ENCODE peak calls at places on chromosomes 7 and 10, in nine cellular contexts. One of them, this sample, is unnamed.

GRCh38 chr7:100951888-100952560 is 2.7 kb downstream of the MUC3A start:
- DNase-seq in GM12865: no peak
- DNase-seq in fibroblast of lung: no peak
- DNase-seq in A549: no peak
- DNase-seq in MM.1S: no peak
- DNase-seq in cardiac muscle cell: no peak
- DNase-seq in kidney epithelial cell: no peak
- DNase-seq in colonic mucosa: no peak
- DNase-seq in hepatocyte: no peak
- DNase-seq in this sample: no peak

GRCh38 chr10:62047240-62047897 is 145.9 kb downstream of the ARID5B start:
- DNase-seq in GM12865: peak
- DNase-seq in fibroblast of lung: peak
- DNase-seq in A549: no peak
- DNase-seq in MM.1S: peak
- DNase-seq in cardiac muscle cell: no peak
- DNase-seq in kidney epithelial cell: no peak
- DNase-seq in colonic mucosa: no peak
- DNase-seq in hepatocyte: no peak
- DNase-seq in this sample: no peak

GRCh38 chr7:87479951-87480350 is 4.5 kb upstream of the ABCB4 start:
- DNase-seq in GM12865: no peak
- DNase-seq in fibroblast of lung: peak
- DNase-seq in A549: no peak
- DNase-seq in MM.1S: no peak
- DNase-seq in cardiac muscle cell: peak
- DNase-seq in kidney epithelial cell: no peak
- DNase-seq in colonic mucosa: no peak
- DNase-seq in hepatocyte: no peak
- DNase-seq in this sample: no peak

GRCh38 chr10:119469846-119470245 is 72.7 kb downstream of the RGS10 start:
- DNase-seq in GM12865: no peak
- DNase-seq in fibroblast of lung: no peak
- DNase-seq in A549: no peak
- DNase-seq in MM.1S: no peak
- DNase-seq in cardiac muscle cell: no peak
- DNase-seq in kidney epithelial cell: no peak
- DNase-seq in colonic mucosa: no peak
- DNase-seq in hepatocyte: no peak
- DNase-seq in this sample: no peak

GRCh38 chr7:77329466-77330168 is 86.5 kb downstream of the GSAP start:
- DNase-seq in GM12865: peak
- DNase-seq in fibroblast of lung: no peak
- DNase-seq in A549: no peak
- DNase-seq in MM.1S: no peak
- DNase-seq in cardiac muscle cell: no peak
- DNase-seq in kidney epithelial cell: no peak
- DNase-seq in colonic mucosa: no peak
- DNase-seq in hepatocyte: no peak
- DNase-seq in this sample: no peak

GRCh38 chr10:60521974-60522405 is 132.3 kb upstream of the ANK3 start:
- DNase-seq in GM12865: no peak
- DNase-seq in fibroblast of lung: peak
- DNase-seq in A549: no peak
- DNase-seq in MM.1S: peak
- DNase-seq in cardiac muscle cell: no peak
- DNase-seq in kidney epithelial cell: peak
- DNase-seq in colonic mucosa: no peak
- DNase-seq in hepatocyte: peak
- DNase-seq in this sample: no peak

GRCh38 chr10:36504752-36505151 is 620.6 kb upstream of the ANKRD30A start:
- DNase-seq in GM12865: no peak
- DNase-seq in fibroblast of lung: no peak
- DNase-seq in A549: no peak
- DNase-seq in MM.1S: no peak
- DNase-seq in cardiac muscle cell: no peak
- DNase-seq in kidney epithelial cell: no peak
- DNase-seq in colonic mucosa: no peak
- DNase-seq in hepatocyte: no peak
- DNase-seq in this sample: no peak

GRCh38 chr7:26648429-26649015 is 215.9 kb downstream of the SKAP2 start:
- DNase-seq in GM12865: no peak
- DNase-seq in fibroblast of lung: peak
- DNase-seq in A549: peak
- DNase-seq in MM.1S: no peak
- DNase-seq in cardiac muscle cell: no peak
- DNase-seq in kidney epithelial cell: no peak
- DNase-seq in colonic mucosa: no peak
- DNase-seq in hepatocyte: no peak
- DNase-seq in this sample: peak

GRCh38 chr7:6160191-6160623 is 112.2 kb downstream of the CYTH3 start:
- DNase-seq in GM12865: no peak
- DNase-seq in fibroblast of lung: peak
- DNase-seq in A549: peak
- DNase-seq in MM.1S: no peak
- DNase-seq in cardiac muscle cell: peak
- DNase-seq in kidney epithelial cell: no peak
- DNase-seq in colonic mucosa: peak
- DNase-seq in hepatocyte: peak
- DNase-seq in this sample: peak

GRCh38 chr10:117532451-117533107 is 10.0 kb upstream of the EMX2 start:
- DNase-seq in GM12865: no peak
- DNase-seq in fibroblast of lung: no peak
- DNase-seq in A549: no peak
- DNase-seq in MM.1S: no peak
- DNase-seq in cardiac muscle cell: no peak
- DNase-seq in kidney epithelial cell: no peak
- DNase-seq in colonic mucosa: no peak
- DNase-seq in hepatocyte: no peak
- DNase-seq in this sample: no peak

GRCh38 chr10:73590881-73591577 is at the start of gene USP54:
- DNase-seq in GM12865: peak
- DNase-seq in fibroblast of lung: peak
- DNase-seq in A549: peak
- DNase-seq in MM.1S: no peak
- DNase-seq in cardiac muscle cell: peak
- DNase-seq in kidney epithelial cell: peak
- DNase-seq in colonic mucosa: peak
- DNase-seq in hepatocyte: peak
- DNase-seq in this sample: no peak

GRCh38 chr10:73591935-73592699 is 975 bp upstream of the USP54 start:
- DNase-seq in GM12865: peak
- DNase-seq in fibroblast of lung: peak
- DNase-seq in A549: peak
- DNase-seq in MM.1S: no peak
- DNase-seq in cardiac muscle cell: peak
- DNase-seq in kidney epithelial cell: peak
- DNase-seq in colonic mucosa: peak
- DNase-seq in hepatocyte: peak
- DNase-seq in this sample: no peak

GRCh38 chr10:73593110-73593509 is 2.0 kb upstream of the USP54 start:
- DNase-seq in GM12865: no peak
- DNase-seq in fibroblast of lung: no peak
- DNase-seq in A549: no peak
- DNase-seq in MM.1S: no peak
- DNase-seq in cardiac muscle cell: no peak
- DNase-seq in kidney epithelial cell: no peak
- DNase-seq in colonic mucosa: no peak
- DNase-seq in hepatocyte: no peak
- DNase-seq in this sample: no peak

GRCh38 chr10:73589538-73590126 is 1.5 kb downstream of the USP54 start:
- DNase-seq in GM12865: no peak
- DNase-seq in fibroblast of lung: peak
- DNase-seq in A549: no peak
- DNase-seq in MM.1S: no peak
- DNase-seq in cardiac muscle cell: no peak
- DNase-seq in kidney epithelial cell: no peak
- DNase-seq in colonic mucosa: no peak
- DNase-seq in hepatocyte: peak
- DNase-seq in this sample: no peak

DNA sequence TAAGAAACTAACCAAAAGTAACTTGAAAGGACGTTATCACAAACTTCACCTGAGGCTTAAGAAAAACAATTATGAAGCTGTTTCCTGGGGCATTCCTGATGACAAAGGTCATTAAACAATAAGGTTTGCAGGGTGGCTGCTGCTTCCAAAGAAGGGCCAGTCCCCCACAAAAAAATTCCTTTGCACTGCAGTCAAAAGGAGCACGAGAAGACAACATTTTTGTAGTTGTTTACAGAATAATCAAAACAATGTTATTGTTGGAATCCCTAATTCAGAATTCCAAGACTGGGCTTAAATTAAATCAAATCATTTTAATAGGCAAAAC is 398 bp upstream of the USP54 start:
- DNase-seq in GM12865: no peak
- DNase-seq in fibroblast of lung: no peak
- DNase-seq in A549: peak
- DNase-seq in MM.1S: no peak
- DNase-seq in cardiac muscle cell: peak
- DNase-seq in kidney epithelial cell: no peak
- DNase-seq in colonic mucosa: no peak
- DNase-seq in hepatocyte: peak
- DNase-seq in this sample: no peak
- H3K4me3 ChIP-seq in GM12865: no peak
- H3K4me3 ChIP-seq in fibroblast of lung: no peak
- H3K4me3 ChIP-seq in A549: peak
- H3K4me3 ChIP-seq in MM.1S: no peak
- H3K4me3 ChIP-seq in cardiac muscle cell: no peak
- H3K4me3 ChIP-seq in kidney epithelial cell: no peak
- H3K4me3 ChIP-seq in colonic mucosa: no peak
- H3K4me3 ChIP-seq in hepatocyte: no peak
- H3K4me3 ChIP-seq in this sample: no peak

GRCh38 chr10:69318997-69319727 is 40.9 kb downstream of the HK1 start:
- DNase-seq in GM12865: peak
- DNase-seq in fibroblast of lung: peak
- DNase-seq in A549: peak
- DNase-seq in MM.1S: no peak
- DNase-seq in cardiac muscle cell: peak
- DNase-seq in kidney epithelial cell: no peak
- DNase-seq in colonic mucosa: peak
- DNase-seq in hepatocyte: peak
- DNase-seq in this sample: no peak

GRCh38 chr10:69319911-69320316 is 41.6 kb downstream of the HK1 start:
- DNase-seq in GM12865: peak
- DNase-seq in fibroblast of lung: no peak
- DNase-seq in A549: no peak
- DNase-seq in MM.1S: no peak
- DNase-seq in cardiac muscle cell: no peak
- DNase-seq in kidney epithelial cell: no peak
- DNase-seq in colonic mucosa: no peak
- DNase-seq in hepatocyte: no peak
- DNase-seq in this sample: no peak

GRCh38 chr10:69321865-69322264 is 43.6 kb downstream of the HK1 start:
- DNase-seq in GM12865: no peak
- DNase-seq in fibroblast of lung: peak
- DNase-seq in A549: no peak
- DNase-seq in MM.1S: no peak
- DNase-seq in cardiac muscle cell: no peak
- DNase-seq in kidney epithelial cell: no peak
- DNase-seq in colonic mucosa: no peak
- DNase-seq in hepatocyte: no peak
- DNase-seq in this sample: no peak

GRCh38 chr10:69321037-69321715 is 42.9 kb downstream of the HK1 start:
- DNase-seq in GM12865: no peak
- DNase-seq in fibroblast of lung: no peak
- DNase-seq in A549: no peak
- DNase-seq in MM.1S: no peak
- DNase-seq in cardiac muscle cell: no peak
- DNase-seq in kidney epithelial cell: no peak
- DNase-seq in colonic mucosa: no peak
- DNase-seq in hepatocyte: no peak
- DNase-seq in this sample: no peak

GRCh38 chr10:69320521-69320920 is 42.2 kb downstream of the HK1 start:
- DNase-seq in GM12865: no peak
- DNase-seq in fibroblast of lung: no peak
- DNase-seq in A549: no peak
- DNase-seq in MM.1S: no peak
- DNase-seq in cardiac muscle cell: no peak
- DNase-seq in kidney epithelial cell: no peak
- DNase-seq in colonic mucosa: no peak
- DNase-seq in hepatocyte: no peak
- DNase-seq in this sample: no peak
- H3K4me3 ChIP-seq in GM12865: peak
- H3K4me3 ChIP-seq in fibroblast of lung: no peak
- H3K4me3 ChIP-seq in A549: no peak
- H3K4me3 ChIP-seq in MM.1S: no peak
- H3K4me3 ChIP-seq in cardiac muscle cell: no peak
- H3K4me3 ChIP-seq in kidney epithelial cell: no peak
- H3K4me3 ChIP-seq in colonic mucosa: no peak
- H3K4me3 ChIP-seq in hepatocyte: no peak
- H3K4me3 ChIP-seq in this sample: peak

DNA sequence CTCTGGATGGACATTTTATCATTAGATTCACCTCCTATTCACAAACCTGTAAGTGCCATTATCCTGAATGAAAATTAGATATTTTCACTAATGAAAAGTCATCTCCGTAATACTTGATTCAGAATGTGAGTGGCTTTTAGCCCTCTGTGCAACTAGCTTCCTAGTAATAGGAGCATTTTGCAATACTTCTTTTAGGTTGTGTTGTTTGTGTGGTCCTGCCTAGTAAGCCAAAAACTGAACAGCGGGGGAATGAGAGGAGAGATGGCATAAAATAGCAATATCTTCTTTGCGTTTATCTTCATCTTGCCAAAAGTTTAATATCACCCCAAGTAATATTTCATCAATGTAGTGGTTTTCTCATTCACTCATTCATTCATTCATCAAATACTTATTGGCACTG is 507.5 kb upstream of the CELF2 start:
- DNase-seq in GM12865: no peak
- DNase-seq in fibroblast of lung: no peak
- DNase-seq in A549: no peak
- DNase-seq in MM.1S: no peak
- DNase-seq in cardiac muscle cell: no peak
- DNase-seq in kidney epithelial cell: no peak
- DNase-seq in colonic mucosa: no peak
- DNase-seq in hepatocyte: no peak
- DNase-seq in this sample: no peak
- H3K4me3 ChIP-seq in GM12865: no peak
- H3K4me3 ChIP-seq in fibroblast of lung: no peak
- H3K4me3 ChIP-seq in A549: no peak
- H3K4me3 ChIP-seq in MM.1S: no peak
- H3K4me3 ChIP-seq in cardiac muscle cell: no peak
- H3K4me3 ChIP-seq in kidney epithelial cell: no peak
- H3K4me3 ChIP-seq in colonic mucosa: no peak
- H3K4me3 ChIP-seq in hepatocyte: no peak
- H3K4me3 ChIP-seq in this sample: no peak

DNA sequence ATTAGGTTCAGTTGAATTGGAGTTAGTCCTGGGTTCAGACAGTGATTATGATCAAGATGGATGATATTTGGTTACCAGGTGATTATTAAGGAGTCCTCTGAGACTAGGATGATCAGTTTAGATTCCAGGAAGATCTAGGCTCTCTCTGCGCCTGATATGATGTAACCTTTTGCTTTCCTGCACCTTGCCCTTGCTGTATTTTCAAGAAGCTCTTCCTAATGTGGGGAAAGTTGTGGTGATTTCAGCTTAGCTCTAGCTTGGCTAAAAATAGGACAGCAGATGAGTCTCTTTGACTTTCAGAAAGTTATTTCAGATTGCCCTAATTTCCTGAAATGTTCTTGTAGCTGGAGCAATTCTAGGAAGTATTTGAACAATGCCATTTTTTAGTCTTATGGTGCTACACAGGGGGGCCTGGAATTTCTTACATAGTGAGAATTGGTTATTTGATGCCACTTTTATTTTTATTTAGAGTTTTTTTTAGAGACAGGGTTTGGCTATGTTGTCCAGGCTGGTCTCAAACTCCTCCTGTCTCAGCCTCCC is 3.8 kb downstream of the LCOR start:
- DNase-seq in GM12865: peak
- DNase-seq in fibroblast of lung: no peak
- DNase-seq in A549: no peak
- DNase-seq in MM.1S: peak
- DNase-seq in cardiac muscle cell: no peak
- DNase-seq in kidney epithelial cell: no peak
- DNase-seq in colonic mucosa: no peak
- DNase-seq in hepatocyte: peak
- DNase-seq in this sample: no peak
- H3K4me3 ChIP-seq in GM12865: peak
- H3K4me3 ChIP-seq in fibroblast of lung: no peak
- H3K4me3 ChIP-seq in A549: no peak
- H3K4me3 ChIP-seq in MM.1S: no peak
- H3K4me3 ChIP-seq in cardiac muscle cell: no peak
- H3K4me3 ChIP-seq in kidney epithelial cell: no peak
- H3K4me3 ChIP-seq in colonic mucosa: no peak
- H3K4me3 ChIP-seq in hepatocyte: no peak
- H3K4me3 ChIP-seq in this sample: no peak

This sample was measured in skeletal muscle cell.